ENCODE peak calls at places on chromosomes 16 and 17, in five cellular contexts. Y is PC-9, O is right lobe of liver, M is IMR-90, B is stomach. H is an unnamed sample.

GRCh38 chr16:87441886-87442580 is 49.9 kb downstream of the MAP1LC3B start:
- DNase-seq in B (no peak), M (peak; percentile 70), Y (no peak), O (no peak), H (no peak)

GRCh38 chr17:81489012-81489968 is 23.3 kb downstream of the ACTG1 start:
- DNase-seq in B (no peak), Y (no peak), M (no peak), O (no peak), H (no peak)

GRCh38 chr17:64634217-64634616 is 27.9 kb downstream of the SMURF2 start:
- DNase-seq in O (no peak), Y (no peak), M (no peak), B (no peak), H (no peak)

GRCh38 chr17:79925242-79925957 is 86.2 kb upstream of the CBX4 start:
- DNase-seq in Y (peak; percentile 86), M (peak; percentile 25), B (peak; percentile 91), O (peak; percentile 85), H (no peak)

GRCh38 chr16:4232541-4233386 is 9.1 kb downstream of the SRL start:
- DNase-seq in Y (no peak), B (no peak), M (no peak), O (no peak), H (no peak)

GRCh38 chr16:20910781-20911321 is 10.3 kb downstream of the LYRM1 start:
- DNase-seq in B (no peak), O (no peak), M (peak; percentile 92), Y (peak; percentile 20), H (peak; percentile 84)

GRCh38 chr17:72455562-72455961 is 334.7 kb downstream of the SOX9 start:
- DNase-seq in O (no peak), B (no peak), M (no peak), Y (no peak), H (no peak)

GRCh38 chr17:48636177-48637018 is 10.2 kb upstream of the HOXB9 start:
- DNase-seq in O (no peak), M (peak; percentile 48), Y (peak; percentile 87), B (peak; percentile 48), H (peak; percentile 80)

GRCh38 chr16:85151603-85152413 is 39.5 kb upstream of the CIBAR2 start:
- DNase-seq in M (peak; percentile 78), O (peak; percentile 91), B (peak; percentile 72), Y (peak; percentile 71), H (no peak)

GRCh38 chr17:31355935-31356334 is 34.5 kb upstream of the EVI2A start:
- DNase-seq in M (no peak), Y (no peak), O (no peak), B (no peak), H (no peak)

GRCh38 chr17:29155235-29155965 is 24.8 kb downstream of the MYO18A start:
- DNase-seq in Y (peak; percentile 88), B (peak; percentile 65), O (peak; percentile 91), M (peak; percentile 61), H (no peak)

GRCh38 chr17:77286641-77287431 is 146.1 kb downstream of the SEC14L1 start:
- DNase-seq in B (peak; percentile 88), M (peak; percentile 18), O (peak; percentile 98), Y (peak; percentile 87), H (no peak)

GRCh38 chr17:27265333-27265732 is 28.6 kb upstream of the WSB1 start:
- DNase-seq in Y (no peak), B (no peak), M (no peak), O (no peak), H (no peak)

GRCh38 chr16:85659805-85660511 is 28.8 kb downstream of the GINS2 start:
- DNase-seq in B (peak; percentile 70), O (peak; percentile 65), M (peak; percentile 41), Y (peak; percentile 68), H (no peak)

GRCh38 chr16:50301626-50302471 is 35.5 kb downstream of the ADCY7 start:
- DNase-seq in M (peak; percentile 86), O (peak; percentile 44), B (no peak), Y (peak; percentile 25), H (peak; percentile 39)

GRCh38 chr16:84374160-84374489 is 5.8 kb downstream of the ATP2C2 start:
- DNase-seq in B (no peak), M (no peak), O (no peak), Y (no peak), H (no peak)

GRCh38 chr17:69677130-69677529 is 262.6 kb downstream of the MAP2K6 start:
- DNase-seq in B (no peak), O (no peak), M (no peak), Y (no peak), H (no peak)

GRCh38 chr17:49557204-49558024 is 18.3 kb upstream of the NXPH3 start:
- DNase-seq in B (peak; percentile 51), O (no peak), M (peak; percentile 46), Y (peak; percentile 42), H (no peak)

GRCh38 chr17:64262422-64263260 is at the start of gene TEX2:
- DNase-seq in B (peak; percentile 81), Y (peak; percentile 31), O (peak; percentile 89), M (no peak), H (no peak)

GRCh38 chr17:79948406-79948917 is 87.2 kb downstream of the TBC1D16 start:
- DNase-seq in B (no peak), M (no peak), O (peak; percentile 38), Y (no peak), H (no peak)

DNA sequence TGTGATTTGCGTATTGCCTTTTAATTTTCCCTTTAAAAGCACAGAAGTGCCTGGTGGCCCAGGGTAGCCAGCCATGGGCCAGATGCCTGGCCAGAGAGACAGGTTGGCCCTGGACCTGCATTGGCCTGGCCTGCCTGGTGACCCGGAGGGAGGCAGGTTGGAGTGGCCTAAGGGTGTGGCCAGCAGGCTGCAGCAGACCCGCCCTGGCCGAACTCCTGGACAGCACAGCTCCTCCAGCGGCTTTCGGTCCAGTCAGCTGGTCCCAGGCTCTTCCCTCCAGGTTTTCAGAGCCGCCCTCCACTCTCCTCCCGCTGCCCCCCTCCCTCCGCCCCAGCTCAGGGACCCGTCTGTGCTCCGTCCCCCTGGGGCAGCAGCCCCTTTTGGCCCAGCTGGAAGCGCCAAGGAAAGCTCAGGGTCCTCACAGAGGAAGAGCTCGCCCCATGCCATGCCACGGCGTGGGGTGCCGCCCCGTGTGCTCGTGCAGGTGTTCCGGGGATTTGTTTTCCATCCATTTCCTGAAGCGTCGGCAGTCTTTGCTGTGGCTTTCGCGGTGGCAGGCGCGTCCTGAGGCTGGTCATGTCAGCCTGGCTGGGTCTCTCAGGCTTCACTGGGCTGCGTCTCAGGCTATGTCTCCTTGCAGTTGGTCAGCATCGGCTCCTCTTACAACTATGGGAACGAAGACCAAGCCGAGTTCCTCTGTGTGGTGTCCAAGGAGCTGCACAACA is 18.1 kb downstream of the PRSS27 start:
- DNase-seq in M (no peak), B (no peak), Y (no peak), O (no peak), H (no peak)
- H3K36me3 ChIP-seq in M (peaks cover 65% of the 10 kb centered on the region), B (peaks cover 100% of the 10 kb centered on the region), Y (no peaks in the 10 kb centered on the region), O (no peaks in the 10 kb centered on the region), H (peaks cover 3% of the 10 kb centered on the region)

GRCh38 chr16:72847187-72848044 is 200.5 kb downstream of the ZFHX3 start:
- DNase-seq in Y (peak; percentile 12), M (peak; percentile 36), O (no peak), B (no peak), H (no peak)
- TF ChIP-seq CTCF in Y (peak; percentile 47), M (peak; percentile 38), O (peak; percentile 22), B (no peak), H (peak; percentile 57)

GRCh38 chr17:2240541-2240940 is 63.0 kb downstream of the SMG6 start:
- DNase-seq in B (no peak), Y (no peak), M (no peak), O (no peak), H (no peak)
- H3K36me3 ChIP-seq in B (peaks cover 24% of the 10 kb centered on the region), Y (peaks cover 7% of the 10 kb centered on the region), M (peaks cover 7% of the 10 kb centered on the region), O (no peaks in the 10 kb centered on the region), H (no peaks in the 10 kb centered on the region)

GRCh38 chr17:75940727-75941441 is at the start of gene FBF1:
- DNase-seq in B (peak; percentile 96), M (peak; percentile 90), Y (peak; percentile 96), O (peak; percentile 98), H (peak; percentile 79)
- TF ChIP-seq CTCF in B (no peak), M (no peak), Y (no peak), O (no peak), H (no peak)

DNA sequence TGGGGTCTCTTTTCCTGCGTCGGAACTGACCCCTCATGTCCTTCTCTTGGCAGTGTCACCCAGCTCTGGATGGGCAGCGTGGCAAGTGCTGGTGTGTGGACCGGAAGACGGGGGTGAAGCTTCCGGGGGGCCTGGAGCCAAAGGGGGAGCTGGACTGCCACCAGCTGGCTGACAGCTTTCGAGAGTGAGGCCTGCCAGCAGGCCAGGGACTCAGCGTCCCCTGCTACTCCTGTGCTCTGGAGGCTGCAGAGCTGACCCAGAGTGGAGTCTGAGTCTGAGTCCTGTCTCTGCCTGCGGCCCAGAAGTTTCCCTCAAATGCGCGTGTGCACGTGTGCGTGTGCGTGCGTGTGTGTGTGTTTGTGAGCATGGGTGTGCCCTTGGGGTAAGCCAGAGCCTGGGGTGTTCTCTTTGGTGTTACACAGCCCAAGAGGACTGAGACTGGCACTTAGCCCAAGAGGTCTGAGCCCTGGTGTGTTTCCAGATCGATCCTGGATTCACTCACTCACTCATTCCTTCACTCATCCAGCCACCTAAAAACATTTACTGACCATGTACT is 13.2 kb downstream of the IGFBP4 start:
- DNase-seq in B (no peak), Y (no peak), M (no peak), O (peak; percentile 72), H (no peak)
- H3K36me3 ChIP-seq in B (peaks cover 58% of the 10 kb centered on the region), Y (no peaks in the 10 kb centered on the region), M (peaks cover 69% of the 10 kb centered on the region), O (peaks cover 9% of the 10 kb centered on the region), H (peaks cover 9% of the 10 kb centered on the region)

H was measured in kidney epithelial cell.